ENCODE peak calls at places on chromosomes 7 and 10, in nine cellular contexts. O, M, N, T, K, X, Y, W and L are unnamed samples.

GRCh38 chr7:12210179-12211053 is 678 bp upstream of the TMEM106B start:
- DNase-seq in O (no peak), M (peak; percentile 83), N (peak; percentile 58), T (no peak), K (no peak), X (no peak), Y (no peak), W (no peak), L (no peak)

GRCh38 chr10:75305675-75306074 is 69.9 kb upstream of the COMTD1 start:
- DNase-seq in O (no peak), M (no peak), N (no peak), T (no peak), K (no peak), X (no peak), Y (no peak), W (no peak), L (no peak)

GRCh38 chr7:136116186-136116585 is 139.0 kb upstream of the MTPN start:
- DNase-seq in O (no peak), M (peak; percentile 70), N (no peak), T (no peak), K (no peak), X (no peak), Y (no peak), W (no peak), L (no peak)

GRCh38 chr7:151857412-151857811 is 19.5 kb downstream of the PRKAG2 start:
- DNase-seq in O (no peak), M (peak; percentile 59), N (no peak), T (no peak), K (no peak), X (no peak), Y (no peak), W (no peak), L (no peak)

GRCh38 chr10:61791216-61791615 is 110.3 kb upstream of the ARID5B start:
- DNase-seq in O (peak; percentile 24), M (no peak), N (no peak), T (no peak), K (no peak), X (no peak), Y (no peak), W (no peak), L (no peak)

GRCh38 chr7:27808626-27809025 is 68.7 kb downstream of the TAX1BP1 start:
- DNase-seq in O (peak; percentile 8), M (no peak), N (no peak), T (no peak), K (no peak), X (peak; percentile 20), Y (no peak), W (no peak), L (no peak)

GRCh38 chr10:89091501-89091900 is 100.9 kb downstream of the FAS start:
- DNase-seq in O (no peak), M (no peak), N (no peak), T (no peak), K (no peak), X (no peak), Y (no peak), W (no peak), L (no peak)

GRCh38 chr10:51574248-51575067 is 124.9 kb downstream of the CSTF2T start:
- DNase-seq in O (no peak), M (no peak), N (peak; percentile 11), T (no peak), K (no peak), X (no peak), Y (no peak), W (no peak), L (no peak)

GRCh38 chr10:24370877-24371276 is 161.9 kb downstream of the KIAA1217 start:
- DNase-seq in O (no peak), M (no peak), N (no peak), T (no peak), K (no peak), X (no peak), Y (no peak), W (no peak), L (no peak)

GRCh38 chr10:15427836-15428414 is 56.8 kb upstream of the FAM171A1 start:
- DNase-seq in O (peak; percentile 2), M (no peak), N (peak; percentile 75), T (no peak), K (no peak), X (peak; percentile 45), Y (no peak), W (no peak), L (no peak)

GRCh38 chr10:4470231-4470840 is 355.7 kb upstream of the AKR1E2 start:
- DNase-seq in O (peak; percentile 82), M (no peak), N (no peak), T (no peak), K (no peak), X (no peak), Y (no peak), W (no peak), L (no peak)

DNA sequence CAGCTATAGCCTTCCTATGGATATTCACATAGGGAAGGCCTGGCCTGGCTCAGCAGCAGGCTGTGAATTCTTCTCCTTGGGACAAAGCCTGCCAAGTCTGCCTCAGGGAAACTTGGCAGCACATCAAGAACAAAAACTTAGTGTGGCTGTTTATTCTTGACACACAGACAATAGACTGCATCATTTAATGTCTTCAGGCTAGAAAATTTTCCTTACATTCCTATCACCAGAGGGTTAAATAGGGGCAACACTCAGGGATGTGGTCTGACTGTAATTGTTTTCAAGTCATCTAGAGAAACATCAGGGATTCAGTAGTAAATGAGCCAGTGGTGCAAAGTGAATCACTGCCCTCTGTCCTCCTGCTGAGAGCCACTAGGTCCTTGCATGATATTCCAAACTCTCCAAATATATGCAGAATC is 137.3 kb downstream of the SEMA3C start:
- DNase-seq in O (peak; percentile 65), M (no peak), N (peak; percentile 13), T (no peak), K (no peak), X (peak; percentile 96), Y (no peak), W (no peak), L (no peak)
- TF ChIP-seq CTCF in O (no peak), M (no peak), N (no peak), T (no peak), K (no peak), X (no peak), Y (no peak), W (no peak), L (no peak)

GRCh38 chr7:100407285-100408180 is 21.0 kb downstream of the ZCWPW1 start:
- DNase-seq in O (peak; percentile 75), M (no peak), N (peak; percentile 89), T (peak; percentile 27), K (no peak), X (peak; percentile 82), Y (no peak), W (no peak), L (no peak)
- TF ChIP-seq CTCF in O (peak; percentile 75), M (peak; percentile 71), N (peak; percentile 82), T (peak; percentile 63), K (peak; percentile 55), X (peak; percentile 62), Y (peak; percentile 64), W (peak; percentile 44), L (peak; percentile 81)

DNA sequence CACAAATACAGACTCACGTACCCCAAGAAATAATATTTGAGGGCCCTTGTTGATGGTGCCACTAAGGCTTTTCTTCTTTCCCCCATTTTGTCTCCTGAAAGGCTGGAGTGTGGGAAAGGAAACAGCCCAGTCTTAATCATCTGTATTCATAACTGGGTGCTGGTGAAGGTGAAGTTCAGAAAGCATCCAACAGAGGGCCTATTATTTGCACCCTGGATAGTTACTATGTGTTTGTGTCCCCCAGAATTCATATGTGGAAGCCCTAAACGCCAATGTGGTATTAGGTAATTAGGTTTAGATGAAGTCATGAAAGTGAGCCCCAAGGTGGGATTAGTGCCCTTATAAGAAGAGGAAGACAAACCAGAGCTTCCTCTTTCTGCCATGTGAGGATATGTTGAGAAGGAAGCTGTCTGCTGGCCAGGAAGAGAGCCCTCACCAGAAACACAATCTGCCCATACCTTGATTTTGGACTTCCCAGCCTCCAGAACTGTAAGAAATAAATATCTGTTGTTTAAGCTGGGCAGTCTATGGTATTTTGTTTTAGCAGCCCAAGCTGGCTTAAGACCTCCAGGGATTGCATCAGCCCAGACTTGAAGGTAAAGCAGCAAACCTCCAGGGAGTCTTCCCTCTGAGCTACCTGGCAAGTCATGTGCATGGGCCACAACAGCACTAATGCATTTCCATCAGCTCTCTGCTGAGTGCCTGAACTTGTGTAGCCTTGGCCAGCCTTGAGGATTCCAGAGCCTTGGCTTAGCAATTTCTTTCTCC is 90.0 kb upstream of the ADRB1 start:
- DNase-seq in O (no peak), M (no peak), N (peak; percentile 39), T (no peak), K (no peak), X (peak; percentile 31), Y (no peak), W (no peak), L (no peak)
- TF ChIP-seq CTCF in O (peak; percentile 47), M (peak; percentile 18), N (peak; percentile 34), T (no peak), K (no peak), X (no peak), Y (no peak), W (no peak), L (peak; percentile 60)

GRCh38 chr7:70693690-70694356 is 438.1 kb upstream of the GALNT17 start:
- DNase-seq in O (peak; percentile 10), M (peak; percentile 86), N (peak; percentile 80), T (peak; percentile 86), K (no peak), X (no peak), Y (peak; percentile 88), W (peak; percentile 83), L (peak; percentile 79)
- TF ChIP-seq CTCF in O (peak; percentile 37), M (no peak), N (no peak), T (no peak), K (peak; percentile 35), X (no peak), Y (peak; percentile 18), W (no peak), L (peak; percentile 71)

GRCh38 chr7:70679666-70680065 is 452.3 kb upstream of the GALNT17 start:
- DNase-seq in O (no peak), M (no peak), N (no peak), T (no peak), K (no peak), X (no peak), Y (no peak), W (no peak), L (no peak)
- TF ChIP-seq CTCF in O (no peak), M (no peak), N (no peak), T (no peak), K (no peak), X (no peak), Y (no peak), W (no peak), L (no peak)